ENCODE peak calls at places on chromosomes 13 and 19, in nine cellular contexts. W is upper lobe of right lung; I is GM23338; U is thyroid gland; X is tibial artery; F is astrocyte of the cerebellum; V is endodermal cell; Q is fibroblast of lung; H is CD8-positive, alpha-beta T cell. P is an unnamed sample.

GRCh38 chr19:7200739-7201138 is 93.5 kb downstream of the INSR start:
- DNase-seq in X (no peak), W (no peak), I (no peak), F (no peak), Q (no peak), V (no peak), H (no peak), U (no peak), P (no peak)

GRCh38 chr13:27967736-27968315 is 1.3 kb downstream of the CDX2 start:
- DNase-seq in I (peak; percentile 49), U (no peak), X (no peak), Q (no peak), F (no peak), H (no peak), V (peak; percentile 63), W (no peak), P (no peak)

GRCh38 chr13:81295177-81295576 is 954.3 kb upstream of the SPRY2 start:
- DNase-seq in H (no peak), W (no peak), I (peak; percentile 3), Q (no peak), X (no peak), U (no peak), V (no peak), F (no peak), P (no peak)

GRCh38 chr13:48862572-48862971 is 113.1 kb upstream of the FNDC3A start:
- DNase-seq in H (no peak), Q (peak; percentile 39), V (no peak), W (no peak), F (no peak), I (no peak), X (no peak), U (no peak), P (no peak)

GRCh38 chr13:30125422-30126073 is 181.8 kb downstream of the KATNAL1 start:
- DNase-seq in V (no peak), Q (peak; percentile 93), W (no peak), U (peak; percentile 61), X (no peak), I (no peak), H (no peak), F (peak; percentile 89), P (no peak)

GRCh38 chr19:10580979-10581631 is 6.0 kb downstream of the AP1M2 start:
- DNase-seq in W (peak; percentile 91), I (peak; percentile 100), V (peak; percentile 96), U (peak; percentile 88), Q (peak; percentile 91), X (peak; percentile 92), H (peak; percentile 93), F (peak; percentile 87), P (peak; percentile 78)

GRCh38 chr13:101416181-101417042 is at the start of gene NALCN:
- DNase-seq in W (no peak), Q (peak; percentile 20), X (peak; percentile 70), V (peak; percentile 78), H (no peak), I (peak; percentile 59), F (no peak), U (peak; percentile 25), P (peak; percentile 21)

GRCh38 chr13:51785592-51786424 is 18.2 kb downstream of the DHRS12 start:
- DNase-seq in U (peak; percentile 42), H (no peak), I (no peak), V (peak; percentile 60), F (no peak), Q (peak; percentile 64), W (no peak), X (no peak), P (no peak)

GRCh38 chr19:6800991-6801396 is 28.5 kb downstream of the VAV1 start:
- DNase-seq in H (peak; percentile 11), X (no peak), F (peak; percentile 2), I (no peak), W (no peak), U (no peak), Q (no peak), V (no peak), P (no peak)

GRCh38 chr19:58129284-58129683 is 21.3 kb downstream of the ZNF329 start:
- DNase-seq in Q (no peak), U (no peak), X (no peak), V (no peak), F (no peak), I (no peak), H (no peak), W (no peak), P (no peak)

GRCh38 chr13:19329365-19329764 is 147.7 kb upstream of the TUBA3C start:
- DNase-seq in I (no peak), Q (no peak), F (no peak), V (no peak), X (no peak), H (no peak), U (no peak), W (no peak), P (no peak)

GRCh38 chr13:76307157-76307556 is 579.0 kb downstream of the KCTD12 start:
- DNase-seq in V (no peak), U (peak; percentile 9), I (no peak), Q (peak; percentile 46), W (no peak), F (no peak), X (no peak), H (no peak), P (no peak)

GRCh38 chr13:49569993-49570689 is 15.2 kb downstream of the RCBTB1 start:
- DNase-seq in F (no peak), V (no peak), U (no peak), H (no peak), I (no peak), W (no peak), X (no peak), Q (no peak), P (no peak)

GRCh38 chr13:108962652-108963051 is 333.2 kb downstream of the MYO16 start:
- DNase-seq in V (no peak), F (no peak), W (no peak), H (no peak), U (no peak), X (no peak), Q (peak; percentile 28), I (no peak), P (no peak)

GRCh38 chr19:41156207-41156606 is 36.8 kb upstream of the CYP2S1 start:
- DNase-seq in V (no peak), W (no peak), U (no peak), F (no peak), Q (no peak), X (no peak), H (no peak), I (no peak), P (no peak)
- TF ChIP-seq CTCF in V (peak; percentile 35), W (peak; percentile 10), U (no peak), F (no peak), Q (no peak), X (no peak), H (no peak), I (no peak), P (no peak)

DNA sequence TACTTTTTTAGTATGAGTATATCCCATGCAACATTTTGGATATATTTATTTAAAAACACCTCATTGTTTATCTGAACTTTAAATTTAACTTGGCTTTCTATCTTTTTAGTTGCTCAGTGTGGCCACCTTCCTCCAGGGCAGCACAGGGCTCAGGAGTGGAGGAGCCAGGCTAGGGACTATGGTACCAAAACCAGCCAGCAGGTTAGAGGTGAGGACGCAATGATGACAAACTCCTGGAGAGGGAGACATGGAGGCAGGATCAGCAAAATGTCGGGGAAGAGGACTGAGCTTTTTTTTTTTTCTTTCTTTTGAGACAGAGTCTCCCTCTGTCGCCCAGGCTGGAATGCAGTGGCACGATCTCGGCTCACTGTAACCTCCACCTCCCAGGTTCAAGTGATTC is 29.6 kb upstream of the CALM3 start:
- DNase-seq in U (no peak), H (no peak), X (no peak), V (peak; percentile 92), W (no peak), Q (no peak), F (no peak), I (peak; percentile 91), P (no peak)
- TF ChIP-seq CTCF in U (no peak), H (no peak), X (no peak), V (peak; percentile 77), W (no peak), Q (no peak), F (peak; percentile 29), I (peak; percentile 55), P (peak; percentile 22)

DNA sequence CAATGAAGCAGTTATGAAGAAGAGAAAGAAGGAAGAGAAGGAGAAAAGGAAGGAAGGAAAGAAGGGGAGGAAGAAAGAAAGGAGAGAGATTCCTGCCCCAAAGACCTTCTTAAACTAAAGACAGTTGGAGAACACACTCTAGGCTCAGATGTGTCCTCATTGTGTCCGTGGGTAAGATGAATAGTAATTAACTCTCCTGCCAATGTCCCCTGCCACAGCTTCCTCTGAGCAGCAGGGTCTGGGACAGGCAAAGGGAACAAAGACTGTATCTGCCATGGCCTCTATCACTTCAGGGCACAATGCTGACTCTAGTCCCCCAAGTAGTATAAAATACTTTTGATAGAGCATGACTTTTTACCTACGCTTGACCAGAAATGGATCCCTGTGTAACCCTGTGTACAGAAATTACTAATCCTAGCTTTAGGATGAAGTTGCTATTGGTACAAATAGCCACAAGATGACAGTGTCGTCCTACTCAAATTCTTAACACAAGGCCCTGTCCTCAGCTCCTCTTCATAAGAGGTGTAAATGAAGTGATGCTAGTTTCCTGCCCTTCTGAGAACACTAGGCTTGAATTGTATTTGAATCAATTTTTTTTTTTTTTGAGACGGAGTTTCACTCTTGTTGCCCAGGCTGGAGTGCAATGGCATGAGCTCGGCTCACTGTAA is 186.2 kb upstream of the GPR12 start:
- DNase-seq in H (no peak), V (no peak), U (no peak), W (no peak), I (peak; percentile 74), F (peak; percentile 28), Q (peak; percentile 78), X (no peak), P (no peak)
- TF ChIP-seq CTCF in H (peak; percentile 13), V (peak; percentile 91), U (peak; percentile 16), W (peak; percentile 72), I (peak; percentile 87), F (peak; percentile 63), Q (peak; percentile 70), X (peak; percentile 78), P (peak; percentile 81)

DNA sequence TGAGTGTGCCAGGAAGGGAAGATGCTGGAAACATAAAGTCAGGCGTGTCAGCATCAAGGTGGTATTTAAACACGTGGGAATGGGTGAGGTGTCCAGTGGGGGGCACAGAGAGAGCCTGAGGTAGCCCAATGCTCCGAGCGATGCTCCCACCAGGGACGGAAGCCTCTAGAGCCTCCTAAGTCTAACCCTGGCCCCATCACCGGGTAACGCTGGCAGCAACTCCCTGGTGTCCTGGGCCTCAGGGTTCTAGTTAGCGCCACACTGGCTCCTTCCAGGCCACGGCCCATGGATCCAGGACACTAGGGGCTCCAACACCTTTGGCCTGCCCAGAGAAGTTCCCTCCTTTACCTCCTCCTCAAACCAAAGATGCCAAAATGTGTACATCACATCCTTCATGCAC is 65.4 kb downstream of the EPS15L1 start:
- DNase-seq in H (no peak), F (no peak), W (no peak), Q (no peak), V (no peak), X (no peak), U (no peak), I (no peak), P (no peak)
- TF ChIP-seq CTCF in H (no peak), F (no peak), W (no peak), Q (no peak), V (no peak), X (no peak), U (no peak), I (no peak), P (no peak)

GRCh38 chr19:43504426-43505185 is at the start of gene PHLDB3:
- DNase-seq in X (peak; percentile 75), V (no peak), H (peak; percentile 48), U (peak; percentile 32), F (no peak), Q (no peak), W (peak; percentile 71), I (peak; percentile 65), P (peak; percentile 27)
- TF ChIP-seq CTCF in X (no peak), V (peak; percentile 3), H (no peak), U (no peak), F (no peak), Q (no peak), W (no peak), I (peak; percentile 48), P (no peak)